ENCODE peak calls at places on chromosomes 4 and X, in seven cellular contexts. One of them, this sample, is unnamed.

GRCh38 chr4:94363136-94363655 is 20.6 kb upstream of the HPGDS start:
- DNase-seq in Caco-2: no peak
- DNase-seq in activated CD8-positive, alpha-beta memory T cell treated with anti-CD3 and anti-CD28 coated beads for 48 hours: no peak
- DNase-seq in nephron progenitor cell: no peak
- DNase-seq in activated T-helper 1 cell treated with anti-CD3 and anti-CD28 coated beads, Interleukin-2, amount 50 U/mL, for 16 hours: no peak
- DNase-seq in epithelial cell of prostate: no peak
- DNase-seq in EL: peak; percentile 13
- DNase-seq in this sample: no peak

GRCh38 chrX:56366901-56367300 is 134.7 kb downstream of the KLF8 start:
- DNase-seq in epithelial cell of prostate: no peak
- DNase-seq in nephron progenitor cell: no peak
- DNase-seq in EL: no peak
- DNase-seq in activated T-helper 1 cell treated with anti-CD3 and anti-CD28 coated beads, Interleukin-2, amount 50 U/mL, for 16 hours: no peak
- DNase-seq in Caco-2: peak; percentile 45
- DNase-seq in activated CD8-positive, alpha-beta memory T cell treated with anti-CD3 and anti-CD28 coated beads for 48 hours: no peak
- DNase-seq in this sample: no peak

GRCh38 chrX:112766774-112767173 is 73.9 kb downstream of the AMOT start:
- DNase-seq in activated CD8-positive, alpha-beta memory T cell treated with anti-CD3 and anti-CD28 coated beads for 48 hours: no peak
- DNase-seq in epithelial cell of prostate: no peak
- DNase-seq in EL: no peak
- DNase-seq in Caco-2: no peak
- DNase-seq in activated T-helper 1 cell treated with anti-CD3 and anti-CD28 coated beads, Interleukin-2, amount 50 U/mL, for 16 hours: no peak
- DNase-seq in nephron progenitor cell: no peak
- DNase-seq in this sample: no peak

GRCh38 chr4:47744843-47745382 is 93.0 kb downstream of the CORIN start:
- DNase-seq in epithelial cell of prostate: no peak
- DNase-seq in nephron progenitor cell: no peak
- DNase-seq in activated CD8-positive, alpha-beta memory T cell treated with anti-CD3 and anti-CD28 coated beads for 48 hours: no peak
- DNase-seq in Caco-2: no peak
- DNase-seq in EL: no peak
- DNase-seq in activated T-helper 1 cell treated with anti-CD3 and anti-CD28 coated beads, Interleukin-2, amount 50 U/mL, for 16 hours: no peak
- DNase-seq in this sample: no peak

GRCh38 chrX:3699841-3700381 is 13.5 kb downstream of the PRKX start:
- DNase-seq in epithelial cell of prostate: no peak
- DNase-seq in Caco-2: no peak
- DNase-seq in nephron progenitor cell: no peak
- DNase-seq in activated T-helper 1 cell treated with anti-CD3 and anti-CD28 coated beads, Interleukin-2, amount 50 U/mL, for 16 hours: no peak
- DNase-seq in EL: no peak
- DNase-seq in activated CD8-positive, alpha-beta memory T cell treated with anti-CD3 and anti-CD28 coated beads for 48 hours: no peak
- DNase-seq in this sample: no peak

GRCh38 chr4:167897116-167897515 is 195.2 kb upstream of the ANXA10 start:
- DNase-seq in EL: peak; percentile 39
- DNase-seq in epithelial cell of prostate: peak; percentile 95
- DNase-seq in activated T-helper 1 cell treated with anti-CD3 and anti-CD28 coated beads, Interleukin-2, amount 50 U/mL, for 16 hours: no peak
- DNase-seq in nephron progenitor cell: peak; percentile 18
- DNase-seq in Caco-2: peak; percentile 89
- DNase-seq in activated CD8-positive, alpha-beta memory T cell treated with anti-CD3 and anti-CD28 coated beads for 48 hours: no peak
- DNase-seq in this sample: no peak

GRCh38 chr4:17232575-17233253 is 279.2 kb downstream of the QDPR start:
- DNase-seq in epithelial cell of prostate: no peak
- DNase-seq in nephron progenitor cell: no peak
- DNase-seq in Caco-2: no peak
- DNase-seq in activated T-helper 1 cell treated with anti-CD3 and anti-CD28 coated beads, Interleukin-2, amount 50 U/mL, for 16 hours: no peak
- DNase-seq in EL: peak; percentile 60
- DNase-seq in activated CD8-positive, alpha-beta memory T cell treated with anti-CD3 and anti-CD28 coated beads for 48 hours: no peak
- DNase-seq in this sample: no peak

GRCh38 chr4:52824603-52825310 is 37.4 kb upstream of the RASL11B start:
- DNase-seq in EL: peak; percentile 49
- DNase-seq in epithelial cell of prostate: no peak
- DNase-seq in activated T-helper 1 cell treated with anti-CD3 and anti-CD28 coated beads, Interleukin-2, amount 50 U/mL, for 16 hours: no peak
- DNase-seq in nephron progenitor cell: peak; percentile 45
- DNase-seq in activated CD8-positive, alpha-beta memory T cell treated with anti-CD3 and anti-CD28 coated beads for 48 hours: no peak
- DNase-seq in Caco-2: peak; percentile 72
- DNase-seq in this sample: no peak

GRCh38 chr4:1264942-1265341 is 16.0 kb upstream of the CTBP1 start:
- DNase-seq in activated CD8-positive, alpha-beta memory T cell treated with anti-CD3 and anti-CD28 coated beads for 48 hours: no peak
- DNase-seq in nephron progenitor cell: no peak
- DNase-seq in EL: no peak
- DNase-seq in epithelial cell of prostate: no peak
- DNase-seq in Caco-2: no peak
- DNase-seq in activated T-helper 1 cell treated with anti-CD3 and anti-CD28 coated beads, Interleukin-2, amount 50 U/mL, for 16 hours: no peak
- DNase-seq in this sample: no peak

GRCh38 chr4:182240161-182241130 is 2.8 kb upstream of the TENM3 start:
- DNase-seq in epithelial cell of prostate: no peak
- DNase-seq in EL: peak; percentile 94
- DNase-seq in Caco-2: peak; percentile 90
- DNase-seq in nephron progenitor cell: peak; percentile 18
- DNase-seq in activated CD8-positive, alpha-beta memory T cell treated with anti-CD3 and anti-CD28 coated beads for 48 hours: no peak
- DNase-seq in activated T-helper 1 cell treated with anti-CD3 and anti-CD28 coated beads, Interleukin-2, amount 50 U/mL, for 16 hours: no peak
- DNase-seq in this sample: no peak

GRCh38 chrX:64206556-64207162 is 1.2 kb upstream of the AMER1 start:
- DNase-seq in activated T-helper 1 cell treated with anti-CD3 and anti-CD28 coated beads, Interleukin-2, amount 50 U/mL, for 16 hours: no peak
- DNase-seq in nephron progenitor cell: no peak
- DNase-seq in Caco-2: no peak
- DNase-seq in activated CD8-positive, alpha-beta memory T cell treated with anti-CD3 and anti-CD28 coated beads for 48 hours: no peak
- DNase-seq in EL: no peak
- DNase-seq in epithelial cell of prostate: no peak
- DNase-seq in this sample: no peak

GRCh38 chr4:26020083-26020668 is 106.2 kb downstream of the SMIM20 start:
- DNase-seq in epithelial cell of prostate: no peak
- DNase-seq in activated T-helper 1 cell treated with anti-CD3 and anti-CD28 coated beads, Interleukin-2, amount 50 U/mL, for 16 hours: no peak
- DNase-seq in EL: peak; percentile 45
- DNase-seq in activated CD8-positive, alpha-beta memory T cell treated with anti-CD3 and anti-CD28 coated beads for 48 hours: no peak
- DNase-seq in Caco-2: no peak
- DNase-seq in nephron progenitor cell: no peak
- DNase-seq in this sample: no peak

GRCh38 chr4:71498002-71498401 is 159.2 kb downstream of the SLC4A4 start:
- DNase-seq in activated CD8-positive, alpha-beta memory T cell treated with anti-CD3 and anti-CD28 coated beads for 48 hours: no peak
- DNase-seq in activated T-helper 1 cell treated with anti-CD3 and anti-CD28 coated beads, Interleukin-2, amount 50 U/mL, for 16 hours: no peak
- DNase-seq in nephron progenitor cell: no peak
- DNase-seq in Caco-2: no peak
- DNase-seq in epithelial cell of prostate: no peak
- DNase-seq in EL: peak; percentile 3
- DNase-seq in this sample: no peak

GRCh38 chrX:26747877-26748276 is 531.9 kb downstream of the MAGEB5 start:
- DNase-seq in epithelial cell of prostate: no peak
- DNase-seq in activated CD8-positive, alpha-beta memory T cell treated with anti-CD3 and anti-CD28 coated beads for 48 hours: no peak
- DNase-seq in EL: no peak
- DNase-seq in Caco-2: no peak
- DNase-seq in nephron progenitor cell: no peak
- DNase-seq in activated T-helper 1 cell treated with anti-CD3 and anti-CD28 coated beads, Interleukin-2, amount 50 U/mL, for 16 hours: no peak
- DNase-seq in this sample: no peak

GRCh38 chr4:87017580-87018061 is 82.8 kb downstream of the AFF1 start:
- DNase-seq in epithelial cell of prostate: no peak
- DNase-seq in activated T-helper 1 cell treated with anti-CD3 and anti-CD28 coated beads, Interleukin-2, amount 50 U/mL, for 16 hours: no peak
- DNase-seq in activated CD8-positive, alpha-beta memory T cell treated with anti-CD3 and anti-CD28 coated beads for 48 hours: no peak
- DNase-seq in Caco-2: no peak
- DNase-seq in nephron progenitor cell: no peak
- DNase-seq in EL: peak; percentile 81
- DNase-seq in this sample: no peak

GRCh38 chr4:145557720-145558119 is 61.5 kb upstream of the MMAA start:
- DNase-seq in EL: peak; percentile 53
- DNase-seq in activated CD8-positive, alpha-beta memory T cell treated with anti-CD3 and anti-CD28 coated beads for 48 hours: peak; percentile 34
- DNase-seq in Caco-2: peak; percentile 42
- DNase-seq in epithelial cell of prostate: no peak
- DNase-seq in activated T-helper 1 cell treated with anti-CD3 and anti-CD28 coated beads, Interleukin-2, amount 50 U/mL, for 16 hours: peak; percentile 9
- DNase-seq in nephron progenitor cell: peak; percentile 51
- DNase-seq in this sample: no peak

GRCh38 chr4:83178029-83178428 is 63.5 kb upstream of the PLAC8 start:
- DNase-seq in nephron progenitor cell: no peak
- DNase-seq in activated CD8-positive, alpha-beta memory T cell treated with anti-CD3 and anti-CD28 coated beads for 48 hours: no peak
- DNase-seq in epithelial cell of prostate: no peak
- DNase-seq in activated T-helper 1 cell treated with anti-CD3 and anti-CD28 coated beads, Interleukin-2, amount 50 U/mL, for 16 hours: no peak
- DNase-seq in EL: no peak
- DNase-seq in Caco-2: no peak
- DNase-seq in this sample: no peak

GRCh38 chr4:188439641-188440311 is 300.5 kb downstream of the TRIML1 start:
- DNase-seq in epithelial cell of prostate: peak; percentile 3
- DNase-seq in activated CD8-positive, alpha-beta memory T cell treated with anti-CD3 and anti-CD28 coated beads for 48 hours: no peak
- DNase-seq in Caco-2: no peak
- DNase-seq in nephron progenitor cell: no peak
- DNase-seq in EL: no peak
- DNase-seq in activated T-helper 1 cell treated with anti-CD3 and anti-CD28 coated beads, Interleukin-2, amount 50 U/mL, for 16 hours: no peak
- DNase-seq in this sample: no peak

GRCh38 chr4:16199132-16199531 is 27.1 kb downstream of the TAPT1 start:
- DNase-seq in activated CD8-positive, alpha-beta memory T cell treated with anti-CD3 and anti-CD28 coated beads for 48 hours: no peak
- DNase-seq in EL: no peak
- DNase-seq in epithelial cell of prostate: no peak
- DNase-seq in activated T-helper 1 cell treated with anti-CD3 and anti-CD28 coated beads, Interleukin-2, amount 50 U/mL, for 16 hours: no peak
- DNase-seq in Caco-2: no peak
- DNase-seq in nephron progenitor cell: no peak
- DNase-seq in this sample: no peak

GRCh38 chr4:146582864-146583263 is 55.8 kb upstream of the POU4F2 start:
- DNase-seq in nephron progenitor cell: no peak
- DNase-seq in Caco-2: no peak
- DNase-seq in EL: peak; percentile 5
- DNase-seq in activated CD8-positive, alpha-beta memory T cell treated with anti-CD3 and anti-CD28 coated beads for 48 hours: no peak
- DNase-seq in epithelial cell of prostate: no peak
- DNase-seq in activated T-helper 1 cell treated with anti-CD3 and anti-CD28 coated beads, Interleukin-2, amount 50 U/mL, for 16 hours: no peak
- DNase-seq in this sample: no peak

GRCh38 chr4:174707897-174708296 is 121.2 kb downstream of the GLRA3 start:
- DNase-seq in activated CD8-positive, alpha-beta memory T cell treated with anti-CD3 and anti-CD28 coated beads for 48 hours: no peak
- DNase-seq in activated T-helper 1 cell treated with anti-CD3 and anti-CD28 coated beads, Interleukin-2, amount 50 U/mL, for 16 hours: no peak
- DNase-seq in nephron progenitor cell: no peak
- DNase-seq in EL: no peak
- DNase-seq in Caco-2: no peak
- DNase-seq in epithelial cell of prostate: no peak
- DNase-seq in this sample: no peak

GRCh38 chr4:82965763-82966162 is 44.9 kb downstream of the LIN54 start:
- DNase-seq in Caco-2: no peak
- DNase-seq in EL: no peak
- DNase-seq in activated CD8-positive, alpha-beta memory T cell treated with anti-CD3 and anti-CD28 coated beads for 48 hours: no peak
- DNase-seq in activated T-helper 1 cell treated with anti-CD3 and anti-CD28 coated beads, Interleukin-2, amount 50 U/mL, for 16 hours: no peak
- DNase-seq in nephron progenitor cell: no peak
- DNase-seq in epithelial cell of prostate: no peak
- DNase-seq in this sample: no peak

GRCh38 chr4:143215873-143216272 is 31.2 kb downstream of the USP38 start:
- DNase-seq in activated T-helper 1 cell treated with anti-CD3 and anti-CD28 coated beads, Interleukin-2, amount 50 U/mL, for 16 hours: no peak
- DNase-seq in Caco-2: no peak
- DNase-seq in activated CD8-positive, alpha-beta memory T cell treated with anti-CD3 and anti-CD28 coated beads for 48 hours: no peak
- DNase-seq in EL: no peak
- DNase-seq in epithelial cell of prostate: no peak
- DNase-seq in nephron progenitor cell: no peak
- DNase-seq in this sample: no peak

GRCh38 chr4:55615008-55615407 is 21.1 kb downstream of the NMU start:
- DNase-seq in Caco-2: no peak
- DNase-seq in activated T-helper 1 cell treated with anti-CD3 and anti-CD28 coated beads, Interleukin-2, amount 50 U/mL, for 16 hours: no peak
- DNase-seq in EL: no peak
- DNase-seq in nephron progenitor cell: no peak
- DNase-seq in activated CD8-positive, alpha-beta memory T cell treated with anti-CD3 and anti-CD28 coated beads for 48 hours: no peak
- DNase-seq in epithelial cell of prostate: no peak
- DNase-seq in this sample: no peak